ENCODE peak calls at places on chromosomes 12 and 14, in ten cellular contexts. P is RWPE1; L is adipocyte; J is stomach; I is stimulated activated naive CD4-positive, alpha-beta T cell; Z is NCI-H1694 treated with DMSO at 0.1 percent for 48 hours; M is frontal cortex; N is activated naive CD4-positive, alpha-beta T cell treated with anti-CD3 and anti-CD28 coated beads, Interleukin-2, amount 50 U/mL, for 72 hours; S is endodermal cell; B is psoas muscle. O is an unnamed sample.

GRCh38 chr12:20368653-20369163 is 371 bp downstream of the PDE3A start:
- DNase-seq in Z (no peak), I (no peak), B (peak), N (no peak), P (no peak), J (no peak), M (peak), L (peak), S (peak), O (no peak)

GRCh38 chr12:43009307-43009706 is 419.8 kb upstream of the PRICKLE1 start:
- DNase-seq in L (no peak), M (no peak), I (no peak), J (no peak), N (no peak), Z (no peak), S (no peak), B (no peak), P (no peak), O (no peak)

GRCh38 chr14:72664651-72665050 is 229.2 kb downstream of the DPF3 start:
- DNase-seq in J (no peak), Z (no peak), L (no peak), M (no peak), S (no peak), P (no peak), I (no peak), B (no peak), N (no peak), O (no peak)

GRCh38 chr14:101017209-101017608 is 113.7 kb upstream of the RTL1 start:
- DNase-seq in M (no peak), P (no peak), J (no peak), S (peak), Z (no peak), B (no peak), I (no peak), N (no peak), L (peak), O (no peak)

GRCh38 chr12:13192719-13193118 is 3.8 kb upstream of the EMP1 start:
- DNase-seq in S (no peak), P (no peak), M (no peak), L (no peak), Z (no peak), N (no peak), I (no peak), J (no peak), B (no peak), O (no peak)

GRCh38 chr14:100556076-100556475 is 31.1 kb downstream of the BEGAIN start:
- DNase-seq in P (no peak), B (no peak), I (no peak), J (no peak), L (no peak), N (no peak), Z (no peak), M (no peak), S (no peak), O (no peak)

GRCh38 chr12:114916124-114916523 is 232.1 kb upstream of the TBX3 start:
- DNase-seq in B (no peak), J (no peak), M (no peak), N (no peak), L (peak), S (peak), P (no peak), Z (no peak), I (no peak), O (no peak)

GRCh38 chr12:59843260-59843843 is 247.5 kb downstream of the SLC16A7 start:
- DNase-seq in J (no peak), I (no peak), Z (no peak), M (no peak), L (no peak), S (no peak), B (no peak), P (no peak), N (no peak), O (no peak)

GRCh38 chr12:3520168-3520567 is 29.2 kb downstream of the PRMT8 start:
- DNase-seq in I (no peak), Z (peak), J (peak), M (no peak), S (no peak), P (no peak), B (peak), N (no peak), L (no peak), O (no peak)

GRCh38 chr12:68477256-68477655 is 133.4 kb upstream of the RAP1B start:
- DNase-seq in S (no peak), N (no peak), L (no peak), B (no peak), Z (no peak), J (no peak), M (no peak), I (no peak), P (no peak), O (no peak)

GRCh38 chr14:99143793-99144192 is 128.2 kb downstream of the BCL11B start:
- DNase-seq in Z (no peak), I (no peak), M (no peak), J (no peak), B (no peak), P (no peak), L (no peak), N (no peak), S (peak), O (no peak)

GRCh38 chr14:32075636-32076277 is 1.3 kb upstream of the ARHGAP5 start:
- DNase-seq in I (no peak), J (no peak), N (peak), Z (no peak), S (no peak), M (peak), L (peak), P (peak), B (no peak), O (no peak)

GRCh38 chr14:59920378-59920683 is 387 bp downstream of the LRRC9 start:
- DNase-seq in Z (no peak), M (no peak), B (no peak), S (no peak), N (no peak), L (no peak), I (no peak), P (no peak), J (no peak), O (no peak)

GRCh38 chr14:64202731-64203130 is 91.4 kb downstream of the ESR2 start:
- DNase-seq in S (no peak), Z (no peak), L (no peak), B (no peak), N (no peak), J (no peak), P (no peak), I (no peak), M (no peak), O (no peak)

GRCh38 chr12:119156401-119156800 is 22.3 kb upstream of the HSPB8 start:
- DNase-seq in J (no peak), S (peak), I (no peak), B (no peak), N (no peak), Z (no peak), L (no peak), P (no peak), M (no peak), O (no peak)

GRCh38 chr12:71270057-71270456 is 112.3 kb upstream of the TSPAN8 start:
- DNase-seq in I (no peak), J (no peak), N (no peak), M (no peak), L (no peak), B (no peak), S (no peak), Z (no peak), P (no peak), O (no peak)

GRCh38 chr12:10701226-10701681 is 21.9 kb downstream of the YBX3 start:
- DNase-seq in L (peak), S (no peak), J (no peak), P (no peak), Z (no peak), N (no peak), M (no peak), I (no peak), B (no peak), O (no peak)

GRCh38 chr14:58455593-58456265 is 28.2 kb downstream of the KIAA0586 start:
- DNase-seq in J (no peak), I (no peak), Z (no peak), M (no peak), L (peak), S (no peak), N (no peak), B (no peak), P (peak), O (no peak)

GRCh38 chr14:102046337-102047278 is 40.2 kb downstream of the HSP90AA1 start:
- DNase-seq in J (peak), M (peak), B (peak), L (peak), S (peak), N (no peak), I (no peak), P (peak), Z (no peak), O (peak)

GRCh38 chr12:108307006-108307405 is 32.1 kb downstream of the CMKLR1 start:
- DNase-seq in N (no peak), L (peak), B (no peak), S (no peak), Z (no peak), I (no peak), P (no peak), M (no peak), J (no peak), O (no peak)

GRCh38 chr12:70985850-70986249 is 65.3 kb upstream of the PTPRR start:
- DNase-seq in P (no peak), N (no peak), B (no peak), Z (no peak), J (no peak), I (no peak), M (no peak), S (no peak), L (peak), O (no peak)

GRCh38 chr12:50564240-50564947 is 59.6 kb downstream of the DIP2B start:
- DNase-seq in P (no peak), Z (no peak), M (no peak), B (no peak), J (no peak), N (no peak), I (no peak), L (peak), S (no peak), O (no peak)

GRCh38 chr14:53538316-53538851 is 385.3 kb upstream of the DDHD1 start:
- DNase-seq in J (no peak), Z (no peak), N (no peak), I (no peak), P (no peak), L (peak), S (no peak), M (no peak), B (no peak), O (no peak)

GRCh38 chr14:30725763-30726162 is 103.6 kb downstream of the SCFD1 start:
- DNase-seq in B (no peak), I (no peak), Z (no peak), P (no peak), J (no peak), L (peak), N (no peak), M (no peak), S (no peak), O (no peak)

GRCh38 chr12:49866859-49867579 is 24.1 kb upstream of the BCDIN3D start:
- DNase-seq in J (peak), I (peak), S (peak), P (peak), Z (peak), B (peak), N (peak), L (peak), M (peak), O (peak)

GRCh38 chr12:4628406-4628805 is 20.4 kb downstream of the AKAP3 start:
- DNase-seq in N (no peak), I (no peak), J (no peak), Z (no peak), P (no peak), B (no peak), L (no peak), S (no peak), M (no peak), O (no peak)